ENCODE peak calls at places on chromosomes 6 and 20, in four cellular contexts. F is gastrocnemius medialis, B is cardiac muscle cell, X is kidney. M is an unnamed sample.

GRCh38 chr6:142323377-142323776 is 21.6 kb downstream of the ADGRG6 start:
- DNase-seq in X (no peak), B (no peak), F (no peak), M (no peak)

GRCh38 chr6:98904096-98904495 is 43.6 kb downstream of the FBXL4 start:
- DNase-seq in F (no peak), X (no peak), B (peak; percentile 37), M (no peak)

GRCh38 chr6:77445214-77445613 is 18.1 kb downstream of the HTR1B start:
- DNase-seq in X (no peak), B (no peak), F (no peak), M (no peak)

GRCh38 chr20:35568645-35569044 is 26.8 kb downstream of the ERGIC3 start:
- DNase-seq in B (no peak), X (no peak), F (no peak), M (no peak)

GRCh38 chr20:675453-676314 is at the start of gene SCRT2:
- DNase-seq in B (peak; percentile 83), F (peak; percentile 44), X (peak; percentile 88), M (peak; percentile 84)

GRCh38 chr20:19849341-19850189 is 91.5 kb downstream of the RIN2 start:
- DNase-seq in X (no peak), B (peak; percentile 69), F (no peak), M (no peak)

GRCh38 chr20:31859266-31859997 is 10.9 kb downstream of the DUSP15 start:
- DNase-seq in F (no peak), B (no peak), X (no peak), M (no peak)

GRCh38 chr20:1434571-1435336 is 31.9 kb downstream of the NSFL1C start:
- DNase-seq in X (no peak), B (peak; percentile 93), F (no peak), M (peak; percentile 55)

GRCh38 chr20:17651761-17652388 is 30.2 kb downstream of the RRBP1 start:
- DNase-seq in X (no peak), B (no peak), F (no peak), M (no peak)

GRCh38 chr20:57231951-57232428 is 34.5 kb downstream of the BMP7 start:
- DNase-seq in B (no peak), X (no peak), F (no peak), M (no peak)

GRCh38 chr6:125099211-125100017 is 54.2 kb upstream of the TPD52L1 start:
- DNase-seq in X (peak; percentile 79), F (no peak), B (peak; percentile 73), M (no peak)

GRCh38 chr6:74044417-74045096 is 348.6 kb downstream of the CD109 start:
- DNase-seq in F (no peak), X (no peak), B (peak; percentile 57), M (no peak)

GRCh38 chr20:63234693-63235398 is 859 bp upstream of the BIRC7 start:
- DNase-seq in X (no peak), F (no peak), B (peak; percentile 24), M (no peak)

GRCh38 chr6:48135352-48136084 is 24.5 kb upstream of the PTCHD4 start:
- DNase-seq in B (peak; percentile 92), F (no peak), X (no peak), M (no peak)

GRCh38 chr6:48140221-48140620 is 29.2 kb upstream of the PTCHD4 start:
- DNase-seq in X (no peak), F (no peak), B (no peak), M (no peak)

GRCh38 chr6:48134246-48134645 is 23.2 kb upstream of the PTCHD4 start:
- DNase-seq in B (no peak), F (no peak), X (no peak), M (no peak)

GRCh38 chr6:48141975-48142374 is 31.0 kb upstream of the PTCHD4 start:
- DNase-seq in B (peak; percentile 45), F (no peak), X (no peak), M (no peak)

DNA sequence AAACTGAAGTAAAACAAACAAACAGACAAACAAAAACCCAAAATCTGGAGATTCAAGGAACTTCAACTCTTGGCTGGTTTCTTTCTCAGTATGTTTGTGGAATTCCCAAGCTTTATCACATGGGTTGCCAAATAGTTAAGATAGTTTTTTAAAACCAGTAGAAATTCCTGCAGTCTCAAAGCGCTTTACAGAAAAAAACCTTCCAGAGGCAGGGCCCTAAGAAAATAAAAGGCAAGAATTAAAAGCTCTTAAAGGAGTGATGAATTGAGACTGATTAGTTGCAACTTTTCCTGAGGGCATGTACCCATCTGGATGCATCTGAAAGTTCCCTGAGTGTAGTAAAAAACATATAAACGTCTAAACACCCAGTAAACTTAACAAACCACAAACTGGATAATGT is 25.9 kb upstream of the PTCHD4 start:
- DNase-seq in B (peak; percentile 77), F (no peak), X (no peak), M (no peak)
- TF ChIP-seq CTCF in B (no peak), F (no peak), X (no peak), M (no peak)

DNA sequence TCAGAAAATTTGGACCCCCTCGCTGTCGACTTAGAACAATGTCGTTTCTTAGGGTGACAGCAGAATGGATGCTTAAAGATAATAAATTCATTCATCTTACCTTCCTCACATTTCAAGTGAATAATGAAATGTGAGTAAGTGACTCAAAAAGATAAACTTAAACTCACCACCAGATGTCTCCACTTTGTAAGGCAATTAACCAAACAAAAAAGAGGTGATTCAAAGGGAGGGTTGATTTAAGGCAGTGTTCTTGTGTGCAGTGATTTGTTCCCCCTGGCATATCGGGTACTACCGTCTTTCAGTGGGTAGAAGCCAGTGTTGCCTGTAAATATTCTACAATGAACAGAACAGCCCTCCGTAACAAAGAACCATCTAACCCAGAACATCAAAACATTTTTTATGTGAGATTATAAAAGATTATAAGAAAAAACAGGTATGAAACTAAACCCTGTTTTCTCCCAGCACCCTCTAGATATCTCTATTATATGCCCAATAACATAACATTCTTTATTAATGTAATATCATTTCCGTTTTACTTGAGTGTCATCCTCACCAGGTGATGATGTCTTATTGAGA is 589.7 kb downstream of the CBLN4 start:
- DNase-seq in F (no peak), B (peak; percentile 0), X (no peak), M (no peak)
- TF ChIP-seq CTCF in F (no peak), B (no peak), X (peak; percentile 39), M (peak; percentile 17)

GRCh38 chr6:166772518-166772917 is 145.5 kb upstream of the RPS6KA2 start:
- DNase-seq in X (no peak), B (no peak), F (no peak), M (no peak)
- TF ChIP-seq CTCF in X (no peak), B (peak; percentile 23), F (no peak), M (peak; percentile 23)

DNA sequence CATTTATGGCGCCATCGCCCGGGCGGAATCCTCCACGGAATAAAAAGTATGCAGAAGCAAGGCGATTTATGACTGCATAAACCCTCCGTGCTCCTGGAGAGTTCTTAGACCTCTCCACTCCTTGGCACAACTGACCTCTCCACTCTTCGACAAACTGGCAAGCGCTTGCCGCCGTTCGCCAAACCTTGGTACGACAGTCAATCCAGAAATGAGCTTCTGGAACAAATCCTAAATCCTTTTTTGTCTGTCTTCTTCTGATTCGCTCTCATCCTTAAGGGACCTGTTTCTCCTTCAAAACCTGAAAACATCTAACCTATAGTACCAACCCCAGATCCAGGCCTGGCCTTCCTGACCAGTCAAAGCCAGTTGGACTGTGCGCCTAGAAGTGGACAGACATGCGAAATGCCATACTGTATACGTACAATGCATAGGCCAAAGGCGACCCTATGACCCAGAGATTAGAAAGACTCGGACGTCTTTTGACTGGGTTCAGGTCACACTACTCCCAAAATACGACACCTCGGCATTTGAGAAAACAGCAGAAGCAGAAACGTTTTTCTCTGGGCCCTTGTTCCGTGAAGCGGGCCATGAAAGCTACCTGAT is 59.4 kb downstream of the TRIM27 start:
- DNase-seq in B (no peak), F (no peak), X (no peak), M (peak; percentile 49)
- TF ChIP-seq CTCF in B (no peak), F (no peak), X (no peak), M (peak; percentile 30)

GRCh38 chr6:2077826-2078225 is 167.6 kb downstream of the GMDS start:
- DNase-seq in B (no peak), F (no peak), X (no peak), M (no peak)

GRCh38 chr6:2073476-2073875 is 171.9 kb downstream of the GMDS start:
- DNase-seq in X (no peak), B (no peak), F (no peak), M (no peak)

DNA sequence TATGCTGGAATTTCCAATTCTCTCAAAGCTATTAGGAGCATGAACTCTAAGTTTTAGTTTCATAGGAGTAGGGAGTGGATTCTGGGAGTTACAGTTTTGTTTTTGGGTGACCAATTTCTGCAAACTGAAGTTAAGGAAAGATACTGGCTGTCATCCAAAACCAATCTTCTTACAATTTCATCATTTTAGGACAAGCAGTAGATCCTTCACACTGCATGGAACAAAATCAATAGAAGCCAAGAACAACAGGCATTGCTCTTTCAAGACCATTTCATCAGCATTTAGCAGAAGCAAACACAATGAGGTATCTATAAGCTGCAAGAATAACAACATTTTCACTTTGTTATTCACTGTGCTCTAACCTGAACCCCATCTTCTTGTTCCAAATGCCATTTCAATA is 173.0 kb downstream of the GMDS start:
- DNase-seq in F (no peak), B (peak; percentile 60), X (no peak), M (no peak)
- TF ChIP-seq CTCF in F (no peak), B (no peak), X (no peak), M (no peak)

DNA sequence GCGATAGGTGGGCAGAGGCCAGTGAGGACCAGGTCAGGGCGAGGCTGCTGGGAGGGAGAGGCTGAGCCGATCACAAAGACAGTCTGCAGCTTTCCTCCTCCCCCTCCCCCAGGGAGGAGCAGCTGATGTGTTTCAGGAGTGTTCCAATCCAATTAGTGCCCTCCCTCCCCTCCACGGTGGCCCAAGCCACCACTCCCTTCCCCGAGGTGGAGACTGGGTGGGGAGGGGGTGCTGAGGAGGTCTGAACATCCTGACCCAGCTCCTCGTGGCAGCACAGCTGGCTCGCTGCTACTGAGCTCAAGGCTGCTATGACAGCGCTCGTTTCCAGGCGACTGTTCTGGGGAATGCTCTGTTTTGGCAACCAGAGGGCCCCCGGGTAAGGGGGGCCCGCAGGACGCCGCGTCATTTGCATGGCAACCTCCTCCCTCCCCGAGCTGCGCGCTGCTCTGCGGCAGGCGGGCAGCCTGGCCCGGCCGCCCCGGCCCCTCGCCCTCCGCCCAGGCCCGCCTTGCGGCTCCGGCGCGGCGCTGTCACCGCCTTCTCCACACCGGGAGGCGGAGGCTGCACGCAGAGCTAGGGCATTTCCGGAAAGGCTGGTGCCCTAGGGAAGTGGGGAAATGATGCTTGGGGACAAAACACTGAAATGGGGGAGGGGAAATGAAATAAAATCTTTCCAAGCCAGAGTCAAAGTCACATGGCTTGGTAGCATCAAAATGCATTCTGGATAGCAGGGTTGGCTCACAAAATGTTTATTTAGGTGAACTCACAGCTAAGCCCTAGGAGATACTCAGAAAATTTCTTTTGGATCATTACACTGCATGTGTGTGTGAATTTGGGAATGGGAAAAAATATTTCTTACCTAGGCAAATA is 67.4 kb upstream of the PIM1 start:
- DNase-seq in F (peak; percentile 81), B (peak; percentile 96), X (peak; percentile 97), M (peak; percentile 87)
- TF ChIP-seq CTCF in F (no peak), B (no peak), X (no peak), M (no peak)

M was measured in GM13977.